ENCODE peak calls at places on chromosomes 12 and 14, in nine cellular contexts. R, X, U, E, S, W, I, O and Q are unnamed samples.

GRCh38 chr12:49937639-49938300 is 12.8 kb upstream of the AQP2 start:
- DNase-seq in W (no peak), R (no peak), X (no peak), I (no peak), E (no peak), U (no peak), O (no peak), S (no peak), Q (peak)

GRCh38 chr14:96648506-96649326 is 146.5 kb downstream of the PAPOLA start:
- DNase-seq in W (peak), R (no peak), E (no peak), X (no peak), U (no peak), I (no peak), S (no peak), O (no peak), Q (no peak)

GRCh38 chr12:26789731-26790644 is 43.0 kb downstream of the ITPR2 start:
- DNase-seq in O (peak), R (peak), U (no peak), S (no peak), I (no peak), W (no peak), E (no peak), X (no peak), Q (no peak)

GRCh38 chr14:68140111-68140741 is 320.6 kb downstream of the RAD51B start:
- DNase-seq in S (no peak), R (peak), U (no peak), X (no peak), O (peak), E (no peak), W (peak), I (no peak), Q (no peak)

GRCh38 chr12:89695100-89695499 is 13.5 kb downstream of the ATP2B1 start:
- DNase-seq in S (no peak), W (no peak), O (peak), R (no peak), E (no peak), I (no peak), U (no peak), X (no peak), Q (no peak)

GRCh38 chr12:14138495-14138894 is 157.1 kb upstream of the GRIN2B start:
- DNase-seq in X (no peak), W (peak), O (peak), I (no peak), E (no peak), R (no peak), S (no peak), U (no peak), Q (no peak)

GRCh38 chr14:94599656-94600004 is 12.6 kb upstream of the SERPINA3 start:
- DNase-seq in X (no peak), I (no peak), O (peak), E (no peak), S (no peak), R (no peak), U (no peak), W (no peak), Q (no peak)

GRCh38 chr12:102479099-102479887 is 1.1 kb downstream of the IGF1 start:
- DNase-seq in E (no peak), U (no peak), O (no peak), S (no peak), R (no peak), I (no peak), W (peak), X (no peak), Q (no peak)

GRCh38 chr14:35349966-35350365 is 54.6 kb downstream of the NFKBIA start:
- DNase-seq in I (peak), W (no peak), X (no peak), U (no peak), E (no peak), S (no peak), O (no peak), R (no peak), Q (no peak)

GRCh38 chr12:48281811-48282210 is 68.9 kb downstream of the ZNF641 start:
- DNase-seq in W (no peak), R (no peak), E (no peak), I (no peak), X (no peak), S (no peak), U (no peak), O (no peak), Q (no peak)

GRCh38 chr14:94038921-94039629 is 12.9 kb downstream of the OTUB2 start:
- DNase-seq in R (no peak), I (no peak), X (no peak), U (no peak), O (no peak), E (no peak), W (no peak), S (no peak), Q (no peak)

GRCh38 chr14:103027451-103027850 is 29.9 kb downstream of the CDC42BPB start:
- DNase-seq in I (no peak), X (no peak), S (no peak), W (no peak), E (no peak), U (no peak), O (no peak), R (no peak), Q (no peak)

GRCh38 chr12:18583655-18584054 is 154.2 kb downstream of the PLCZ1 start:
- DNase-seq in U (no peak), X (no peak), I (no peak), S (no peak), O (no peak), E (no peak), R (no peak), W (no peak), Q (no peak)

GRCh38 chr12:70196732-70197361 is 46.4 kb upstream of the CNOT2 start:
- DNase-seq in R (no peak), O (no peak), U (no peak), I (no peak), E (no peak), W (no peak), S (no peak), X (no peak), Q (no peak)

GRCh38 chr14:91873476-91874265 is 6.3 kb upstream of the TC2N start:
- DNase-seq in O (peak), I (no peak), W (no peak), U (no peak), E (peak), S (peak), R (no peak), X (no peak), Q (no peak)

GRCh38 chr14:105030194-105030593 is 9.3 kb upstream of the CDCA4 start:
- DNase-seq in I (no peak), O (no peak), X (no peak), R (no peak), U (no peak), S (no peak), W (no peak), E (no peak), Q (no peak)

GRCh38 chr12:32671930-32672785 is 6.9 kb upstream of the DNM1L start:
- DNase-seq in I (peak), O (peak), R (peak), W (peak), E (no peak), U (no peak), S (no peak), X (peak), Q (no peak)

GRCh38 chr12:68933564-68933893 is 558 bp upstream of the CPM start:
- DNase-seq in I (no peak), O (no peak), S (no peak), U (no peak), E (no peak), X (no peak), W (no peak), R (no peak), Q (no peak)

GRCh38 chr12:120914794-120915193 is 10.6 kb upstream of the SPPL3 start:
- DNase-seq in E (no peak), X (no peak), O (peak), U (no peak), W (no peak), S (no peak), R (no peak), I (no peak), Q (no peak)

GRCh38 chr12:8662592-8662991 is at the start of gene MFAP5:
- DNase-seq in I (no peak), X (no peak), O (no peak), R (no peak), W (no peak), U (no peak), S (no peak), E (no peak), Q (no peak)

GRCh38 chr12:69008510-69008909 is 75.5 kb upstream of the CPM start:
- DNase-seq in O (peak), W (no peak), E (no peak), U (no peak), X (no peak), S (no peak), R (no peak), I (no peak), Q (no peak)

GRCh38 chr12:54984602-54985376 is at the start of gene TESPA1:
- DNase-seq in E (peak), I (peak), W (no peak), X (no peak), U (peak), R (no peak), O (no peak), S (peak), Q (peak)

GRCh38 chr12:118274066-118274465 is 98.6 kb downstream of the TAOK3 start:
- DNase-seq in W (no peak), S (no peak), X (no peak), I (no peak), O (no peak), R (no peak), E (no peak), U (no peak), Q (no peak)

GRCh38 chr12:132327351-132328171 is 1.8 kb downstream of the GALNT9 start:
- DNase-seq in X (no peak), I (peak), R (peak), U (no peak), O (peak), S (no peak), W (no peak), E (peak), Q (peak)

GRCh38 chr12:31518680-31519227 is 72.2 kb downstream of the DENND5B start:
- DNase-seq in O (peak), W (no peak), E (no peak), R (peak), X (no peak), S (no peak), U (no peak), I (no peak), Q (no peak)

GRCh38 chr12:113528606-113529005 is 56.9 kb upstream of the LHX5 start:
- DNase-seq in E (no peak), O (no peak), U (no peak), X (no peak), R (no peak), I (no peak), S (no peak), W (no peak), Q (no peak)

GRCh38 chr14:54975856-54976255 is 51.0 kb downstream of the WDHD1 start:
- DNase-seq in I (no peak), R (no peak), W (no peak), O (no peak), X (no peak), U (no peak), E (no peak), S (no peak), Q (no peak)

GRCh38 chr14:101761881-101762529 is 496 bp downstream of the PPP2R5C start:
- DNase-seq in E (peak), S (no peak), I (no peak), X (peak), U (no peak), R (no peak), W (peak), O (peak), Q (peak)

GRCh38 chr14:22131749-22132476 is 457.1 kb downstream of the DAD1 start:
- DNase-seq in S (no peak), E (no peak), R (no peak), X (no peak), I (peak), U (no peak), O (peak), W (peak), Q (no peak)

GRCh38 chr14:80567905-80568512 is 356.7 kb upstream of the DIO2 start:
- DNase-seq in X (no peak), E (no peak), W (no peak), O (peak), S (no peak), R (no peak), I (no peak), U (no peak), Q (no peak)

GRCh38 chr12:13435535-13435934 is 239.0 kb downstream of the EMP1 start:
- DNase-seq in I (no peak), U (no peak), R (no peak), W (no peak), X (no peak), O (peak), S (no peak), E (no peak), Q (no peak)

GRCh38 chr14:93007225-93007997 is 84.5 kb downstream of the CHGA start:
- DNase-seq in R (no peak), E (no peak), I (no peak), O (peak), S (no peak), U (no peak), W (no peak), X (no peak), Q (no peak)